ENCODE peak calls at places on chromosomes 16 and 17, in ten cellular contexts. U is IMR-90, C is tibial nerve, M is ovary, Y is gastrocnemius medialis, J is heart left ventricle, F is psoas muscle, W is testis, E is colonic mucosa, Q is hepatocyte. V is an unnamed sample.

GRCh38 chr17:68587026-68587425 is 14.1 kb downstream of the FAM20A start:
- DNase-seq in J (no peak), Y (no peak), F (no peak), W (no peak), E (no peak), Q (no peak), U (no peak), M (no peak), C (no peak), V (no peak)

GRCh38 chr16:4882633-4883285 is 35.5 kb downstream of the UBN1 start:
- DNase-seq in Q (peak; percentile 52), F (peak; percentile 50), M (no peak), J (peak; percentile 48), W (peak; percentile 36), U (peak; percentile 80), E (no peak), Y (peak; percentile 61), C (no peak), V (no peak)

GRCh38 chr17:21284319-21285163 is at the start of gene MAP2K3:
- DNase-seq in Q (peak; percentile 100), C (peak; percentile 99), Y (peak; percentile 100), U (peak; percentile 99), M (peak; percentile 99), J (peak; percentile 99), W (peak; percentile 100), E (peak; percentile 99), F (peak; percentile 99), V (peak; percentile 99)

GRCh38 chr16:79599256-79599836 is 1.2 kb downstream of the MAF start:
- DNase-seq in F (peak; percentile 72), Q (peak; percentile 37), J (peak; percentile 32), W (no peak), U (no peak), C (no peak), E (no peak), M (peak; percentile 62), Y (peak; percentile 40), V (peak; percentile 29)

GRCh38 chr17:43758497-43759174 is at the start of gene SOST:
- DNase-seq in J (no peak), W (no peak), Y (no peak), M (no peak), E (no peak), U (no peak), F (no peak), C (no peak), Q (no peak), V (no peak)

GRCh38 chr17:14118951-14119350 is 49.6 kb downstream of the COX10 start:
- DNase-seq in C (no peak), J (no peak), Q (no peak), E (no peak), F (no peak), U (no peak), M (no peak), Y (no peak), W (no peak), V (no peak)

GRCh38 chr17:10772425-10773380 is 31.2 kb downstream of the TMEM238L start:
- DNase-seq in J (no peak), W (peak; percentile 86), C (no peak), U (peak; percentile 15), Q (peak; percentile 42), E (peak; percentile 97), Y (no peak), F (no peak), M (no peak), V (no peak)

GRCh38 chr17:68184816-68185436 is 62.9 kb upstream of the AMZ2 start:
- DNase-seq in W (no peak), J (no peak), E (no peak), Q (no peak), F (no peak), C (no peak), M (no peak), U (no peak), Y (no peak), V (no peak)

GRCh38 chr17:31433811-31434210 is 42.3 kb downstream of the RAB11FIP4 start:
- DNase-seq in E (no peak), Q (no peak), Y (no peak), F (no peak), J (no peak), C (no peak), M (no peak), U (no peak), W (no peak), V (no peak)

GRCh38 chr17:57530508-57530907 is 214.6 kb downstream of the CCDC182 start:
- DNase-seq in Y (no peak), F (no peak), E (no peak), C (no peak), W (no peak), M (no peak), J (no peak), Q (no peak), U (peak; percentile 24), V (no peak)

GRCh38 chr16:9868606-9869149 is 313.6 kb downstream of the GRIN2A start:
- DNase-seq in M (no peak), Q (no peak), U (no peak), W (no peak), F (no peak), E (no peak), J (no peak), Y (no peak), C (no peak), V (no peak)

GRCh38 chr17:64128787-64129514 is 993 bp downstream of the ERN1 start:
- DNase-seq in C (no peak), U (no peak), Y (no peak), F (no peak), E (peak; percentile 62), M (peak; percentile 38), J (peak; percentile 33), Q (peak; percentile 55), W (peak; percentile 48), V (no peak)

GRCh38 chr16:27313422-27314160 is at the start of gene IL4R:
- DNase-seq in Q (peak; percentile 88), C (peak; percentile 33), W (peak; percentile 74), M (peak; percentile 39), F (peak; percentile 79), J (peak; percentile 82), E (peak; percentile 80), Y (peak; percentile 32), U (peak; percentile 77), V (peak; percentile 74)

GRCh38 chr17:57869599-57870282 is 19.9 kb upstream of the MRPS23 start:
- DNase-seq in U (peak; percentile 97), F (peak; percentile 8), M (no peak), C (no peak), J (no peak), Q (peak; percentile 68), W (no peak), Y (no peak), E (no peak), V (no peak)

DNA sequence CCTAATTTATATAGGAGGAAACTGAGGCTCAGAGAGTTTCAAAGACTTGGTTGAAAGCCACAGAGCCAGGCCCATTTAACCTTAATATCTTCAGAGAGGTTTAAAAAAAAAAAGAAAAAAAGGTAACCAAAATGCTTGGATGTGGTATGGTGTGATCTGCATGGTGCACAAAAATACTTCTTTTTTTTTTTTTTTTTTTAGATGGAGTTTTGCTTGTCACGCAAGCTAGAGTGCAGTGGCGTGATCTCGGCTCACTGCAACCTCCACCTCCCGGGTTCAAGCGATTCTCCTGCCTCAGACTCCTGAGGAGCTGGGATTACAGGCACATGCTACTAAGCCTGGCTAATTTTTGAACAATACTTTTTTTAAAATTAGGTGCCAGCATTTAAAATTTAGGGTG is 101.8 kb downstream of the XYLT1 start:
- DNase-seq in M (no peak), W (no peak), Q (no peak), J (no peak), E (no peak), Y (no peak), U (no peak), C (no peak), F (no peak), V (no peak)
- H3K27ac ChIP-seq in M (no peak overlapping the region), W (no peak overlapping the region), Q (no peak overlapping the region), J (no peak overlapping the region), E (peak overlapping the region; percentile 55), Y (no peak overlapping the region), U (no peak overlapping the region), C (peak overlapping the region; percentile 64), F (no peak overlapping the region), V (peak overlapping the region; percentile 11)

DNA sequence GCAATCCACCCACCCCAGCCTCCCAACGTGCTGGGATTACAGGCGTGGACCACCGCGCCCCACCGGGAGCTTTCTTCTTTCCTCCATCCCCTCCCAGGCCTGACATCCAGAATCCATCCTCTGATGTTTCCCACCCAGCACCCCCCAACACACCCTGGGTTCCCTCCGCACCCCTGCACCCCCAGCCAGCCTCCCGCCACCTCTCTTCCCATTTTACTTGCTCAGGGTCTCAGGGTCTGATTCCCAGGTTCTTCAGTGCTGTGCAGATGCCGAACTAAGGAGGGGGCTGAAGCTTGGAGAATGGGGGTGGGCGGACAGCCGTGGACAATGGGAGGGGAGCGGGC is 225 bp downstream of the ASGR1 start:
- DNase-seq in C (no peak), J (no peak), Y (no peak), U (no peak), Q (no peak), F (no peak), M (no peak), W (no peak), E (no peak), V (no peak)
- H3K4me3 ChIP-seq in C (no peak overlapping the region), J (no peak overlapping the region), Y (no peak overlapping the region), U (no peak overlapping the region), Q (no peak overlapping the region), F (no peak overlapping the region), M (no peak overlapping the region), W (no peak overlapping the region), E (no peak overlapping the region), V (no peak overlapping the region)

DNA sequence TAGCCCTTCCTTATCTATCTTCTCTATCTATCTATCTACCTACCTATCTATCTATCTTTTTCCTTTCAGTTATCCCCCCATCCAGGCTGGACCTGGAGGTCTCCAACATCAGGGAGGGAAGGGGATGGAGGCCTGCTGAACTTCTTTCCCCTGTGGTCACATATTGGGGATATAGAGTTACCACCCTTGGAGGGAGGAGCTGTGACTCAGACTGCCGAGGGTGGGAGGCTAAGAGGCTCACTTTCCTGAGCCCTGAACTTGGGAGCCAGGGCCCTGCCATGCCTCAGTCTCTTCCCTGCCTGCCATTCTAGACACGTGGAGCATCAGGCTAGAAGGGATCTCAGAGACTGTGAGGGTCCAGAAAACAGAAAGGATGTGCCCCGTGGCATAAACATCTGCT is 8.4 kb downstream of the LRRC3C start:
- DNase-seq in M (no peak), E (no peak), C (no peak), W (no peak), U (peak; percentile 55), Q (no peak), Y (no peak), F (no peak), J (no peak), V (no peak)
- H3K4me1 ChIP-seq in M (no peaks in the 10 kb centered on the region), E (no peaks in the 10 kb centered on the region), C (no peaks in the 10 kb centered on the region), W (no peaks in the 10 kb centered on the region), U (peaks cover 15% of the 10 kb centered on the region), Q (peaks cover 8% of the 10 kb centered on the region), Y (peaks cover 25% of the 10 kb centered on the region), F (peaks cover 12% of the 10 kb centered on the region), J (peaks cover 19% of the 10 kb centered on the region), V (peaks cover 47% of the 10 kb centered on the region)

DNA sequence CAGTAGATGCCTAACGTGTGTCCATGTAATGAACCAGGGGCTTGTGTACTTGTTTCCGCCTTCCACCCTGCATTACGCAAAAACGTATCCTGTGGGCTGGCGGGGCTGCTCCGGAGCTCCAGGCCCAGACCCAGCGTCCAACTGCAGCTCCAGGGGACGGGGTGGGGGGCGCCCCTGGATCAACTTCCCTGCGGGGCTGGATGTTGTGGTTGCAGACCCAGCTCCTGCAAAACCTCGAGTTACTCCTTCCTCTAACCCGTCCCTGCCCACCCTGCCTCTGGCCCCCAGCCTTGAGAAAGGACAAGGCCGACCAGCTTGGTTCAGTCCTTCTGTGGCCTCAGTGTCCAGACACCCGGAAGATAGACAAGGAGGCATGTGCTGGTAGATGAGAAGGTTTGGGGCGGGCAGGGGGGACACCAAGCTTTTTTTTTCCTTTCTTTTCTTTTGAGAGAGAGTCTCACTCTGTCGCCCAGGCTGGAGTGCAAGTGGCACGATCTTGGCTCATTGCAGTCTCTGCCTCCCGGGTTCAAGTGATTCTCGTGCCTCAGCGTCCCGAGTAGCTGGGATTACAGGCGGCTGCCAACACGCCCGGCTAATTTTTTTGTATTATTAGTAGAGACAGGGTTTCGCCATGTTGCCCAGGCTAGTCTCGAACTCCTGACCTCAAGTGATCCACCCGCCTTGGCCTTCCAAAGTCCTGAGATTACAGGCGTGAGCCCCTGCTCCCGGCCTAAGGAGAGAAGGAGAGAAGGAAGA is 731 bp upstream of the EXOC7 start:
- DNase-seq in Q (no peak), J (no peak), W (no peak), C (no peak), E (no peak), U (no peak), M (no peak), F (no peak), Y (no peak), V (no peak)
- H3K27ac ChIP-seq in Q (peak overlapping the region; percentile 81), J (peak overlapping the region; percentile 74), W (peak overlapping the region; percentile 81), C (peak overlapping the region; percentile 82), E (peak overlapping the region; percentile 55), U (peak overlapping the region; percentile 84), M (peak overlapping the region; percentile 9), F (peak overlapping the region; percentile 80), Y (peak overlapping the region; percentile 93), V (peak overlapping the region; percentile 86)

V was measured in left ventricle myocardium inferior.